ENCODE peak calls at places on chromosomes 3 and 15, in seven cellular contexts. One of them, this sample, is unnamed.

GRCh38 chr15:39407116-39407515 is 173.8 kb upstream of the THBS1 start:
- DNase-seq in astrocyte of the spinal cord: no peak
- DNase-seq in lung: no peak
- DNase-seq in CD4-positive, alpha-beta T cell: no peak
- DNase-seq in activated T-cell treated with anti-CD3 and anti-CD28 coated beads, Interleukin-2, amount 50 U/mL, for 72 hours: no peak
- DNase-seq in GM13977: no peak
- DNase-seq in activated CD8-positive, alpha-beta memory T cell treated with anti-CD3 and anti-CD28 coated beads, Interleukin-2, amount 50 U/mL, for 48 hours: no peak
- DNase-seq in this sample: no peak

GRCh38 chr3:143242101-143242500 is 122.5 kb downstream of the CHST2 start:
- DNase-seq in astrocyte of the spinal cord: no peak
- DNase-seq in lung: no peak
- DNase-seq in CD4-positive, alpha-beta T cell: no peak
- DNase-seq in activated T-cell treated with anti-CD3 and anti-CD28 coated beads, Interleukin-2, amount 50 U/mL, for 72 hours: no peak
- DNase-seq in GM13977: no peak
- DNase-seq in activated CD8-positive, alpha-beta memory T cell treated with anti-CD3 and anti-CD28 coated beads, Interleukin-2, amount 50 U/mL, for 48 hours: no peak
- DNase-seq in this sample: no peak

GRCh38 chr3:185658504-185658912 is 72.4 kb downstream of the SENP2 start:
- DNase-seq in astrocyte of the spinal cord: peak; percentile 97
- DNase-seq in lung: peak; percentile 62
- DNase-seq in CD4-positive, alpha-beta T cell: no peak
- DNase-seq in activated T-cell treated with anti-CD3 and anti-CD28 coated beads, Interleukin-2, amount 50 U/mL, for 72 hours: no peak
- DNase-seq in GM13977: no peak
- DNase-seq in activated CD8-positive, alpha-beta memory T cell treated with anti-CD3 and anti-CD28 coated beads, Interleukin-2, amount 50 U/mL, for 48 hours: no peak
- DNase-seq in this sample: peak; percentile 97

GRCh38 chr3:168095611-168096209 is at the start of gene GOLIM4:
- DNase-seq in astrocyte of the spinal cord: peak; percentile 99
- DNase-seq in lung: peak; percentile 95
- DNase-seq in CD4-positive, alpha-beta T cell: no peak
- DNase-seq in activated T-cell treated with anti-CD3 and anti-CD28 coated beads, Interleukin-2, amount 50 U/mL, for 72 hours: peak; percentile 80
- DNase-seq in GM13977: peak; percentile 94
- DNase-seq in activated CD8-positive, alpha-beta memory T cell treated with anti-CD3 and anti-CD28 coated beads, Interleukin-2, amount 50 U/mL, for 48 hours: peak; percentile 82
- DNase-seq in this sample: peak; percentile 99

GRCh38 chr3:40873456-40873855 is 325.8 kb upstream of the CTNNB1 start:
- DNase-seq in astrocyte of the spinal cord: no peak
- DNase-seq in lung: no peak
- DNase-seq in CD4-positive, alpha-beta T cell: no peak
- DNase-seq in activated T-cell treated with anti-CD3 and anti-CD28 coated beads, Interleukin-2, amount 50 U/mL, for 72 hours: no peak
- DNase-seq in GM13977: no peak
- DNase-seq in activated CD8-positive, alpha-beta memory T cell treated with anti-CD3 and anti-CD28 coated beads, Interleukin-2, amount 50 U/mL, for 48 hours: no peak
- DNase-seq in this sample: no peak

GRCh38 chr3:110343376-110343775 is 728.2 kb upstream of the NECTIN3 start:
- DNase-seq in astrocyte of the spinal cord: peak; percentile 35
- DNase-seq in lung: no peak
- DNase-seq in CD4-positive, alpha-beta T cell: no peak
- DNase-seq in activated T-cell treated with anti-CD3 and anti-CD28 coated beads, Interleukin-2, amount 50 U/mL, for 72 hours: no peak
- DNase-seq in GM13977: no peak
- DNase-seq in activated CD8-positive, alpha-beta memory T cell treated with anti-CD3 and anti-CD28 coated beads, Interleukin-2, amount 50 U/mL, for 48 hours: no peak
- DNase-seq in this sample: peak; percentile 88

GRCh38 chr3:111069974-111070751 is 1.5 kb upstream of the NECTIN3 start:
- DNase-seq in astrocyte of the spinal cord: peak; percentile 26
- DNase-seq in lung: no peak
- DNase-seq in CD4-positive, alpha-beta T cell: no peak
- DNase-seq in activated T-cell treated with anti-CD3 and anti-CD28 coated beads, Interleukin-2, amount 50 U/mL, for 72 hours: no peak
- DNase-seq in GM13977: no peak
- DNase-seq in activated CD8-positive, alpha-beta memory T cell treated with anti-CD3 and anti-CD28 coated beads, Interleukin-2, amount 50 U/mL, for 48 hours: no peak
- DNase-seq in this sample: peak; percentile 15

GRCh38 chr3:39479701-39480414 is 12.4 kb downstream of the MOBP start:
- DNase-seq in astrocyte of the spinal cord: no peak
- DNase-seq in lung: no peak
- DNase-seq in CD4-positive, alpha-beta T cell: no peak
- DNase-seq in activated T-cell treated with anti-CD3 and anti-CD28 coated beads, Interleukin-2, amount 50 U/mL, for 72 hours: no peak
- DNase-seq in GM13977: no peak
- DNase-seq in activated CD8-positive, alpha-beta memory T cell treated with anti-CD3 and anti-CD28 coated beads, Interleukin-2, amount 50 U/mL, for 48 hours: no peak
- DNase-seq in this sample: no peak

GRCh38 chr3:20622304-20622703 is 436.3 kb upstream of the SGO1 start:
- DNase-seq in astrocyte of the spinal cord: peak; percentile 87
- DNase-seq in lung: no peak
- DNase-seq in CD4-positive, alpha-beta T cell: no peak
- DNase-seq in activated T-cell treated with anti-CD3 and anti-CD28 coated beads, Interleukin-2, amount 50 U/mL, for 72 hours: no peak
- DNase-seq in GM13977: no peak
- DNase-seq in activated CD8-positive, alpha-beta memory T cell treated with anti-CD3 and anti-CD28 coated beads, Interleukin-2, amount 50 U/mL, for 48 hours: no peak
- DNase-seq in this sample: peak; percentile 27

GRCh38 chr15:58527573-58528196 is 95.9 kb downstream of the LIPC start:
- DNase-seq in astrocyte of the spinal cord: no peak
- DNase-seq in lung: no peak
- DNase-seq in CD4-positive, alpha-beta T cell: no peak
- DNase-seq in activated T-cell treated with anti-CD3 and anti-CD28 coated beads, Interleukin-2, amount 50 U/mL, for 72 hours: no peak
- DNase-seq in GM13977: no peak
- DNase-seq in activated CD8-positive, alpha-beta memory T cell treated with anti-CD3 and anti-CD28 coated beads, Interleukin-2, amount 50 U/mL, for 48 hours: peak; percentile 37
- DNase-seq in this sample: no peak

GRCh38 chr15:52362497-52362896 is 66.9 kb upstream of the MYO5C start:
- DNase-seq in astrocyte of the spinal cord: peak; percentile 23
- DNase-seq in lung: no peak
- DNase-seq in CD4-positive, alpha-beta T cell: no peak
- DNase-seq in activated T-cell treated with anti-CD3 and anti-CD28 coated beads, Interleukin-2, amount 50 U/mL, for 72 hours: no peak
- DNase-seq in GM13977: no peak
- DNase-seq in activated CD8-positive, alpha-beta memory T cell treated with anti-CD3 and anti-CD28 coated beads, Interleukin-2, amount 50 U/mL, for 48 hours: no peak
- DNase-seq in this sample: peak; percentile 89

GRCh38 chr3:188435266-188435665 is 281.3 kb downstream of the LPP start:
- DNase-seq in astrocyte of the spinal cord: no peak
- DNase-seq in lung: no peak
- DNase-seq in CD4-positive, alpha-beta T cell: no peak
- DNase-seq in activated T-cell treated with anti-CD3 and anti-CD28 coated beads, Interleukin-2, amount 50 U/mL, for 72 hours: no peak
- DNase-seq in GM13977: no peak
- DNase-seq in activated CD8-positive, alpha-beta memory T cell treated with anti-CD3 and anti-CD28 coated beads, Interleukin-2, amount 50 U/mL, for 48 hours: no peak
- DNase-seq in this sample: no peak

GRCh38 chr3:186151077-186151971 is 42.4 kb upstream of the ETV5 start:
- DNase-seq in astrocyte of the spinal cord: peak; percentile 8
- DNase-seq in lung: no peak
- DNase-seq in CD4-positive, alpha-beta T cell: no peak
- DNase-seq in activated T-cell treated with anti-CD3 and anti-CD28 coated beads, Interleukin-2, amount 50 U/mL, for 72 hours: no peak
- DNase-seq in GM13977: no peak
- DNase-seq in activated CD8-positive, alpha-beta memory T cell treated with anti-CD3 and anti-CD28 coated beads, Interleukin-2, amount 50 U/mL, for 48 hours: no peak
- DNase-seq in this sample: no peak

GRCh38 chr15:69996842-69997478 is 100.8 kb downstream of the TLE3 start:
- DNase-seq in astrocyte of the spinal cord: no peak
- DNase-seq in lung: no peak
- DNase-seq in CD4-positive, alpha-beta T cell: no peak
- DNase-seq in activated T-cell treated with anti-CD3 and anti-CD28 coated beads, Interleukin-2, amount 50 U/mL, for 72 hours: no peak
- DNase-seq in GM13977: no peak
- DNase-seq in activated CD8-positive, alpha-beta memory T cell treated with anti-CD3 and anti-CD28 coated beads, Interleukin-2, amount 50 U/mL, for 48 hours: no peak
- DNase-seq in this sample: peak; percentile 43

GRCh38 chr15:49721091-49721490 is 100.2 kb downstream of the DTWD1 start:
- DNase-seq in astrocyte of the spinal cord: no peak
- DNase-seq in lung: no peak
- DNase-seq in CD4-positive, alpha-beta T cell: no peak
- DNase-seq in activated T-cell treated with anti-CD3 and anti-CD28 coated beads, Interleukin-2, amount 50 U/mL, for 72 hours: no peak
- DNase-seq in GM13977: no peak
- DNase-seq in activated CD8-positive, alpha-beta memory T cell treated with anti-CD3 and anti-CD28 coated beads, Interleukin-2, amount 50 U/mL, for 48 hours: no peak
- DNase-seq in this sample: no peak

GRCh38 chr3:116444819-116445290 is 432 bp downstream of the LSAMP start:
- DNase-seq in astrocyte of the spinal cord: no peak
- DNase-seq in lung: no peak
- DNase-seq in CD4-positive, alpha-beta T cell: no peak
- DNase-seq in activated T-cell treated with anti-CD3 and anti-CD28 coated beads, Interleukin-2, amount 50 U/mL, for 72 hours: no peak
- DNase-seq in GM13977: no peak
- DNase-seq in activated CD8-positive, alpha-beta memory T cell treated with anti-CD3 and anti-CD28 coated beads, Interleukin-2, amount 50 U/mL, for 48 hours: no peak
- DNase-seq in this sample: no peak

GRCh38 chr3:14797731-14798130 is 21.0 kb upstream of the FGD5 start:
- DNase-seq in astrocyte of the spinal cord: no peak
- DNase-seq in lung: no peak
- DNase-seq in CD4-positive, alpha-beta T cell: no peak
- DNase-seq in activated T-cell treated with anti-CD3 and anti-CD28 coated beads, Interleukin-2, amount 50 U/mL, for 72 hours: no peak
- DNase-seq in GM13977: no peak
- DNase-seq in activated CD8-positive, alpha-beta memory T cell treated with anti-CD3 and anti-CD28 coated beads, Interleukin-2, amount 50 U/mL, for 48 hours: no peak
- DNase-seq in this sample: no peak

GRCh38 chr3:149188494-149188893 is 33.1 kb downstream of the CP start:
- DNase-seq in astrocyte of the spinal cord: no peak
- DNase-seq in lung: no peak
- DNase-seq in CD4-positive, alpha-beta T cell: no peak
- DNase-seq in activated T-cell treated with anti-CD3 and anti-CD28 coated beads, Interleukin-2, amount 50 U/mL, for 72 hours: no peak
- DNase-seq in GM13977: no peak
- DNase-seq in activated CD8-positive, alpha-beta memory T cell treated with anti-CD3 and anti-CD28 coated beads, Interleukin-2, amount 50 U/mL, for 48 hours: no peak
- DNase-seq in this sample: no peak

GRCh38 chr3:67906256-67906655 is 251.8 kb upstream of the SUCLG2 start:
- DNase-seq in astrocyte of the spinal cord: no peak
- DNase-seq in lung: no peak
- DNase-seq in CD4-positive, alpha-beta T cell: no peak
- DNase-seq in activated T-cell treated with anti-CD3 and anti-CD28 coated beads, Interleukin-2, amount 50 U/mL, for 72 hours: no peak
- DNase-seq in GM13977: no peak
- DNase-seq in activated CD8-positive, alpha-beta memory T cell treated with anti-CD3 and anti-CD28 coated beads, Interleukin-2, amount 50 U/mL, for 48 hours: no peak
- DNase-seq in this sample: no peak

GRCh38 chr3:130609166-130609574 is 92.2 kb downstream of the COL6A6 start:
- DNase-seq in astrocyte of the spinal cord: peak; percentile 20
- DNase-seq in lung: no peak
- DNase-seq in CD4-positive, alpha-beta T cell: no peak
- DNase-seq in activated T-cell treated with anti-CD3 and anti-CD28 coated beads, Interleukin-2, amount 50 U/mL, for 72 hours: no peak
- DNase-seq in GM13977: no peak
- DNase-seq in activated CD8-positive, alpha-beta memory T cell treated with anti-CD3 and anti-CD28 coated beads, Interleukin-2, amount 50 U/mL, for 48 hours: no peak
- DNase-seq in this sample: no peak